ENCODE peak calls at places on chromosomes 5 and 9, in seven cellular contexts. C, V, O, I, T, Z and B are unnamed samples.
A peak's percentile ranks its signal among the peaks of the same experiment; 100 is the strongest.

GRCh38 chr5:93883459-93883858 is 142.1 kb upstream of the POU5F2 start:
- DNase-seq in C (no peak), V (no peak), O (no peak), I (no peak), T (no peak), Z (peak; percentile 35), B (no peak)

GRCh38 chr5:10629661-10630060 is 65.8 kb downstream of the ANKRD33B start:
- DNase-seq in C (no peak), V (no peak), O (no peak), I (no peak), T (no peak), Z (no peak), B (no peak)

GRCh38 chr5:65919773-65920172 is 6.6 kb upstream of the ERBIN start:
- DNase-seq in C (no peak), V (no peak), O (no peak), I (no peak), T (no peak), Z (no peak), B (no peak)

GRCh38 chr9:94896512-94896911 is 170.0 kb downstream of the AOPEP start:
- DNase-seq in C (no peak), V (no peak), O (no peak), I (no peak), T (no peak), Z (no peak), B (no peak)

GRCh38 chr5:149133795-149134777 is 7.2 kb upstream of the ABLIM3 start:
- DNase-seq in C (no peak), V (no peak), O (peak; percentile 60), I (no peak), T (peak; percentile 76), Z (no peak), B (peak; percentile 26)

GRCh38 chr9:20981486-20981885 is 50.0 kb downstream of the HACD4 start:
- DNase-seq in C (peak; percentile 88), V (peak; percentile 13), O (no peak), I (no peak), T (peak; percentile 87), Z (no peak), B (peak; percentile 60)

GRCh38 chr5:66807743-66808142 is 211.6 kb downstream of the MAST4 start:
- DNase-seq in C (peak; percentile 16), V (peak; percentile 49), O (no peak), I (no peak), T (peak; percentile 72), Z (peak; percentile 51), B (peak; percentile 9)

GRCh38 chr5:87139795-87140194 is 127.9 kb upstream of the RASA1 start:
- DNase-seq in C (no peak), V (no peak), O (no peak), I (peak; percentile 57), T (no peak), Z (no peak), B (no peak)

GRCh38 chr9:78298046-78298511 is 1.2 kb downstream of the PSAT1 start:
- DNase-seq in C (no peak), V (no peak), O (no peak), I (no peak), T (no peak), Z (peak; percentile 46), B (no peak)

GRCh38 chr5:3449481-3449880 is 146.2 kb upstream of the IRX1 start:
- DNase-seq in C (no peak), V (no peak), O (no peak), I (no peak), T (no peak), Z (no peak), B (no peak)

GRCh38 chr9:113484258-113484730 is 20.8 kb downstream of the RGS3 start:
- DNase-seq in C (no peak), V (no peak), O (peak; percentile 77), I (no peak), T (peak; percentile 56), Z (no peak), B (no peak)

GRCh38 chr5:143573568-143574170 is 170.2 kb upstream of the NR3C1 start:
- DNase-seq in C (no peak), V (no peak), O (no peak), I (peak; percentile 77), T (no peak), Z (no peak), B (no peak)

GRCh38 chr5:156128026-156128425 is 198.9 kb upstream of the SGCD start:
- DNase-seq in C (no peak), V (no peak), O (no peak), I (peak; percentile 20), T (no peak), Z (no peak), B (no peak)

GRCh38 chr5:33649801-33650482 is 209.2 kb downstream of the TARS1 start:
- DNase-seq in C (peak; percentile 55), V (peak; percentile 8), O (no peak), I (no peak), T (peak; percentile 34), Z (no peak), B (peak; percentile 26)

GRCh38 chr5:73812962-73813588 is 187.1 kb downstream of the ARHGEF28 start:
- DNase-seq in C (no peak), V (peak; percentile 24), O (no peak), I (no peak), T (no peak), Z (no peak), B (no peak)

GRCh38 chr5:72525816-72526215 is 18.6 kb upstream of the ZNF366 start:
- DNase-seq in C (peak; percentile 41), V (peak; percentile 71), O (no peak), I (no peak), T (peak; percentile 90), Z (no peak), B (no peak)

GRCh38 chr9:72951520-72952393 is 1.1 kb downstream of the ALDH1A1 start:
- DNase-seq in C (no peak), V (no peak), O (no peak), I (no peak), T (no peak), Z (peak; percentile 5), B (no peak)

GRCh38 chr9:100472725-100473261 is at the start of gene TMEFF1:
- DNase-seq in C (no peak), V (peak; percentile 81), O (peak; percentile 23), I (peak; percentile 76), T (peak; percentile 26), Z (peak; percentile 80), B (no peak)

GRCh38 chr5:64318175-64318574 is 152.5 kb downstream of the RNF180 start:
- DNase-seq in C (no peak), V (no peak), O (no peak), I (no peak), T (no peak), Z (no peak), B (no peak)

GRCh38 chr5:17190242-17190778 is 27.1 kb upstream of the BASP1 start:
- DNase-seq in C (peak; percentile 72), V (peak; percentile 72), O (no peak), I (peak; percentile 49), T (peak; percentile 97), Z (peak; percentile 83), B (no peak)

GRCh38 chr5:15938961-15939360 is 240.6 kb downstream of the MARCHF11 start:
- DNase-seq in C (peak; percentile 54), V (no peak), O (no peak), I (no peak), T (peak; percentile 61), Z (no peak), B (peak; percentile 10)

GRCh38 chr9:129110740-129111142 is at the start of gene CRAT:
- DNase-seq in C (peak; percentile 85), V (peak; percentile 98), O (peak; percentile 99), I (peak; percentile 94), T (peak; percentile 97), Z (peak; percentile 92), B (peak; percentile 70)

GRCh38 chr9:129109952-129110739 is 447 bp downstream of the CRAT start:
- DNase-seq in C (no peak), V (peak; percentile 49), O (no peak), I (no peak), T (no peak), Z (no peak), B (no peak)

GRCh38 chr9:129108083-129108804 is 2.3 kb downstream of the CRAT start:
- DNase-seq in C (no peak), V (no peak), O (no peak), I (no peak), T (no peak), Z (no peak), B (no peak)

GRCh38 chr9:129108805-129109370 is 1.7 kb downstream of the CRAT start:
- DNase-seq in C (no peak), V (no peak), O (no peak), I (no peak), T (no peak), Z (no peak), B (no peak)

DNA sequence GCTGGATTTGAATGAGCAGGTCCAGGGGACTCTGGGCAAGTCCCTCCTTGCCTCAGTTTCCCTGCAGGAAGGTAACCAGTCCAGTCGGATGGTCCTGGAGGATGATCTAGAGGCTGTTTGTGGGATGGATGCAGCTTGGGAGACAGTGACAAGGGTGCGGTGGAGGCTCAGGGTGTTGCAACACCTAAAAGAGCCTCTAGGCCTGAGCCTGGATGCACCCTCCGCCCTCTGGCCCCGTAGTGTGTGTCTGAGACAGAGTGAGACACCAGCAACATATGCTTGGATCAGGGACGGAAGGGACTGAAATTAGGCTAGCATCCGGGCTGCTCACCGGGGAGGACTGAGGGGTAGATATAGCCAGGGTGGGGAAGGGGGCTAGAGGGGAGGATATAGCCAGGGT is 1.1 kb downstream of the CRAT start:
- DNase-seq in C (no peak), V (peak; percentile 37), O (no peak), I (peak; percentile 16), T (no peak), Z (peak; percentile 33), B (no peak)
- H3K4me3 ChIP-seq in C (peak overlapping the region; percentile 68), V (no peak overlapping the region), O (peak overlapping the region; percentile 89), I (no peak overlapping the region), T (peak overlapping the region; percentile 61), Z (peak overlapping the region; percentile 88), B (no peak overlapping the region)

GRCh38 chr9:137188490-137189296 is at the start of the genes ANAPC2 and SSNA1:
- DNase-seq in C (peak; percentile 81), V (peak; percentile 97), O (peak; percentile 93), I (peak; percentile 96), T (peak; percentile 95), Z (peak; percentile 93), B (peak; percentile 82)
- TF ChIP-seq CTCF in C (peak; percentile 58), V (peak; percentile 45), O (no peak), I (peak; percentile 49), T (peak; percentile 50), Z (peak; percentile 45), B (peak; percentile 57)

DNA sequence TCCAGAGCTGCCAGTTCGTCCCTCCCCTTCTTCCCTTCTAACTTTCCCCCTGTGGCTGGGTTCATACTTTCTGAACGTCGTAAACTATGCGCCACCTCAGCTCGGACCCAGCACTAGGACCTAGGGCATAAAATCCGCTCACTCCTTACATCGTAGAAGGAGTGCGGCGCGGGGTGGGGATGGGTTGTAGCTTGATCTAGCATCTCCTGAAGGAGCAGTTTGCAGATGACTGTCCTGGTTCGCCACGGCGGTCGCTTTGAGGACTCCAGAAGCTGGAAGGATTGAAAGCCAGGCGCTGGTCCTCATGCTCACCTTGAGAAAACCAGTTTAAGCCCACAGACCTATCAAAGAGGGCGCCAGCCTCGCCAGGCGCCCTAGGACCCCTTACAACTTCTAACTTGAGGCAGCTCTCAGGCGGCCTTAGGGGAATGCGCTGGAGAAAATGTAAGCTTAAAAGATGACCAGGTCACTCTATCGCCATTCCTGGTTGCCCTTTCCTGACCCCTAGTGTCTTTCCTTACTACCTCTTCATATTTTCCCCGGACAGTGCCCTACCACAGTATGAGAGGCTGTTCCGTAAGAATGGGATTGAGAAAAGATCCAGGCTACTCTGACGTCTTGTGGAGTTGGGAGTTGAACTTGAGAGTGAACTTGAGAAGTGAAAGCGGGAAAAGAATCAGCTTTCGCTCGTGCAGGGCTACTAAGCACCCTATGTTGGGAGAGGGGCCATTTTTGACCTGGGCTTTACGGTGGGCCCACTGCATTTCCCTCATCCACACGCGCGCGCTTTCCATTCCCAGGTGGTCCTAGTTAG is 2.8 kb downstream of the RORB start:
- DNase-seq in C (no peak), V (peak; percentile 11), O (no peak), I (no peak), T (peak; percentile 5), Z (no peak), B (no peak)
- H3K4me3 ChIP-seq in C (no peak overlapping the region), V (peak overlapping the region; percentile 85), O (peak overlapping the region; percentile 76), I (no peak overlapping the region), T (peak overlapping the region; percentile 61), Z (no peak overlapping the region), B (peak overlapping the region; percentile 79)

GRCh38 chr5:42005561-42006153 is 80.6 kb downstream of the FBXO4 start:
- DNase-seq in C (no peak), V (peak; percentile 45), O (no peak), I (peak; percentile 38), T (peak; percentile 43), Z (peak; percentile 39), B (peak; percentile 11)
- TF ChIP-seq CTCF in C (peak; percentile 78), V (peak; percentile 64), O (peak; percentile 75), I (peak; percentile 75), T (peak; percentile 79), Z (peak; percentile 80), B (peak; percentile 84)